ENCODE peak calls at places on chromosomes 7 and 10, in seven cellular contexts. P is ovary, C is adrenal gland, J is K562, X is A549, Z is prostate gland, Y is gastrocnemius medialis. R is an unnamed sample.

GRCh38 chr10:26869528-26869927 is 8.8 kb upstream of the ABI1 start:
- DNase-seq in P (no peak), C (no peak), J (no peak), X (no peak), Z (peak), Y (no peak), R (no peak)

GRCh38 chr10:17088118-17088806 is 41.3 kb downstream of the CUBN start:
- DNase-seq in P (no peak), C (no peak), J (no peak), X (peak), Z (no peak), Y (no peak), R (no peak)

GRCh38 chr7:148093375-148094166 is 497.0 kb upstream of the C7orf33 start:
- DNase-seq in P (no peak), C (no peak), J (no peak), X (no peak), Z (no peak), Y (no peak), R (no peak)

GRCh38 chr7:40531946-40532345 is 397.1 kb downstream of the SUGCT start:
- DNase-seq in P (no peak), C (no peak), J (no peak), X (no peak), Z (no peak), Y (no peak), R (no peak)

GRCh38 chr7:74412603-74413002 is 41.1 kb upstream of the GTF2IRD1 start:
- DNase-seq in P (no peak), C (no peak), J (peak), X (no peak), Z (no peak), Y (no peak), R (no peak)

GRCh38 chr7:144545330-144545729 is 141.8 kb upstream of the NOBOX start:
- DNase-seq in P (no peak), C (no peak), J (no peak), X (no peak), Z (no peak), Y (no peak), R (no peak)

GRCh38 chr7:87156709-87157108 is 4.5 kb downstream of the DMTF1 start:
- DNase-seq in P (no peak), C (no peak), J (no peak), X (no peak), Z (no peak), Y (no peak), R (no peak)

GRCh38 chr7:18196638-18197037 is 169.0 kb upstream of the PRPS1L1 start:
- DNase-seq in P (no peak), C (no peak), J (no peak), X (no peak), Z (no peak), Y (no peak), R (no peak)

GRCh38 chr7:77321300-77321699 is 94.8 kb downstream of the GSAP start:
- DNase-seq in P (no peak), C (no peak), J (no peak), X (no peak), Z (no peak), Y (no peak), R (no peak)

GRCh38 chr7:73712773-73713172 is 6.7 kb downstream of the STX1A start:
- DNase-seq in P (no peak), C (no peak), J (no peak), X (no peak), Z (no peak), Y (no peak), R (no peak)

GRCh38 chr7:55438765-55439525 is 73.8 kb downstream of the LANCL2 start:
- DNase-seq in P (no peak), C (peak), J (no peak), X (no peak), Z (peak), Y (peak), R (peak)

GRCh38 chr10:13993169-13993568 is 337.6 kb downstream of the FRMD4A start:
- DNase-seq in P (no peak), C (peak), J (no peak), X (no peak), Z (peak), Y (peak), R (no peak)

GRCh38 chr10:36063396-36063795 is 421.3 kb upstream of the FZD8 start:
- DNase-seq in P (no peak), C (no peak), J (no peak), X (no peak), Z (no peak), Y (no peak), R (no peak)

GRCh38 chr10:127150136-127150535 is 46.3 kb downstream of the INSYN2A start:
- DNase-seq in P (no peak), C (no peak), J (no peak), X (peak), Z (no peak), Y (no peak), R (no peak)

GRCh38 chr7:108103566-108104298 is 26.4 kb downstream of the LAMB4 start:
- DNase-seq in P (no peak), C (no peak), J (peak), X (no peak), Z (no peak), Y (no peak), R (no peak)

GRCh38 chr10:131660427-131660826 is 240.4 kb upstream of the PPP2R2D start:
- DNase-seq in P (no peak), C (no peak), J (no peak), X (no peak), Z (no peak), Y (no peak), R (no peak)

GRCh38 chr7:51430480-51431086 is 114.0 kb upstream of the COBL start:
- DNase-seq in P (peak), C (peak), J (peak), X (peak), Z (peak), Y (no peak), R (no peak)

GRCh38 chr10:64112697-64113367 is 591.6 kb downstream of the REEP3 start:
- DNase-seq in P (no peak), C (no peak), J (no peak), X (no peak), Z (no peak), Y (no peak), R (no peak)

GRCh38 chr10:132554053-132554990 is 16.7 kb downstream of the INPP5A start:
- DNase-seq in P (peak), C (no peak), J (peak), X (no peak), Z (no peak), Y (no peak), R (peak)

DNA sequence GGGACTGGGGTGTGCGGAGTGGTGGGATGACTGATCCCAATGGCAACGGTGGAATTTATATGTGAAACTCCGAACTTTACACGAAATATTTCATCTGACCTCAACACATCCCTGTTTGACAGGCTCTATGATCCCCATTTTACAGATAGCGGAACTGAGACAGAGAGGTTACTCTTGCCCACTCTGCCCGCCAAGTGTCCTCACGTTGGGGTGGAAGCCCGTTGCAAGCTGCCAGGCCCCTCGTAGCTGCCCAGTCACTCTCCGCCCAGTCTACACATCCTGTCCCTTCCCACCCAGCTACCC is 397 bp upstream of the NFE2L3 start:
- DNase-seq in P (no peak), C (no peak), J (no peak), X (no peak), Z (no peak), Y (no peak), R (no peak)
- H3K27ac ChIP-seq in P (no peak), C (no peak), J (peak), X (peak), Z (no peak), Y (no peak), R (peak)

GRCh38 chr7:149719912-149720335 is 53.5 kb downstream of the ZNF467 start:
- DNase-seq in P (no peak), C (no peak), J (peak), X (no peak), Z (no peak), Y (no peak), R (no peak)
- H3K4me3 ChIP-seq in P (no peak), C (no peak), J (peak), X (no peak), Z (no peak), Y (peak), R (no peak)

GRCh38 chr10:33484787-33485186 is 150.3 kb upstream of the NRP1 start:
- DNase-seq in P (no peak), C (no peak), J (no peak), X (no peak), Z (no peak), Y (no peak), R (no peak)

GRCh38 chr10:33481184-33481583 is 146.7 kb upstream of the NRP1 start:
- DNase-seq in P (no peak), C (no peak), J (no peak), X (no peak), Z (no peak), Y (no peak), R (no peak)

GRCh38 chr10:33483124-33483794 is 148.8 kb upstream of the NRP1 start:
- DNase-seq in P (no peak), C (no peak), J (no peak), X (no peak), Z (no peak), Y (no peak), R (no peak)

GRCh38 chr10:33487014-33487776 is 152.7 kb upstream of the NRP1 start:
- DNase-seq in P (no peak), C (no peak), J (no peak), X (no peak), Z (no peak), Y (no peak), R (no peak)

DNA sequence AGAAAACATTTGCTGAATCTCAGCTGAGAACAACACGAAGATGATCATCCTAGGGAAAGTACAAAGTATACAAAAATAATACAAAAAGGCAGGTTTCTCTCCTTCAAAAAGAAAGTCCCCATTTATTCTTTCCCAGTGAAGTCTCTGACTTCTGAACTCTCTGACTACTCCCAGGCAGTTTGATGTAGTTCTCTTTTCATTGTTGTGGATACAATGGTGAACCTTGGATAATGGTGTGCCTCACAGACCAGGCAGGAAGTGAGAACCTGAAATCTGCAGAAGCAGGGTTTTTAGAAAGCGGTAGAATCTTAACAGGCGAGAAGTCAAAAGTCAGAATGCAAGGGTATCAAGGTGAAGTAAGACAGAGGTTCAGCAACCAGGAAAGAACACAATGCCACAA is 150.8 kb upstream of the NRP1 start:
- DNase-seq in P (no peak), C (no peak), J (no peak), X (no peak), Z (no peak), Y (no peak), R (no peak)
- TF ChIP-seq POLR2A in P (no peak), C (no peak), J (no peak), X (no peak), Z (no peak), Y (no peak), R (no peak)

GRCh38 chr10:97915761-97916160 is 66.1 kb downstream of the GOLGA7B start:
- DNase-seq in P (no peak), C (no peak), J (no peak), X (no peak), Z (peak), Y (no peak), R (no peak)
- H3K27ac ChIP-seq in P (no peak), C (no peak), J (no peak), X (no peak), Z (no peak), Y (no peak), R (no peak)

DNA sequence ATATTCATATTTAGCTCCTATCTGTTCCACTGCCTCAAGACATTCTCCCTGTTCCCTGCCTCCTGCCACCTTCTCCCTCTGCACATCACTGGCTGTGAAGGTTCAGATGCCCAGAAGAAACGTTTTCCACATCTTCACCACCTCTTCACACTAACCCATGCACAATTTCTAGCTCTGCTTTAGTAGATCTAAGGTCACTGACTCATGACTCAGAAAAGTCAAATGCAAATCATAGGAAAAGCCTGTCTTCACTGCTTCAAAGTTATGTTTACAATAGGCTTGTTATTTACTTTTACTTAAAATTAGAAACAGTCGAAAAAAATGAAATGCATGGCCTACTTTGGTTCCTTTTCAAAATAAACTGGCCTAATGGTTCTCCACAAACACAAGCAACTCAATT is 2.5 kb downstream of the SCRN1 start:
- DNase-seq in P (no peak), C (no peak), J (no peak), X (peak), Z (no peak), Y (no peak), R (no peak)
- H3K4me3 ChIP-seq in P (no peak), C (no peak), J (no peak), X (peak), Z (no peak), Y (no peak), R (peak)

DNA sequence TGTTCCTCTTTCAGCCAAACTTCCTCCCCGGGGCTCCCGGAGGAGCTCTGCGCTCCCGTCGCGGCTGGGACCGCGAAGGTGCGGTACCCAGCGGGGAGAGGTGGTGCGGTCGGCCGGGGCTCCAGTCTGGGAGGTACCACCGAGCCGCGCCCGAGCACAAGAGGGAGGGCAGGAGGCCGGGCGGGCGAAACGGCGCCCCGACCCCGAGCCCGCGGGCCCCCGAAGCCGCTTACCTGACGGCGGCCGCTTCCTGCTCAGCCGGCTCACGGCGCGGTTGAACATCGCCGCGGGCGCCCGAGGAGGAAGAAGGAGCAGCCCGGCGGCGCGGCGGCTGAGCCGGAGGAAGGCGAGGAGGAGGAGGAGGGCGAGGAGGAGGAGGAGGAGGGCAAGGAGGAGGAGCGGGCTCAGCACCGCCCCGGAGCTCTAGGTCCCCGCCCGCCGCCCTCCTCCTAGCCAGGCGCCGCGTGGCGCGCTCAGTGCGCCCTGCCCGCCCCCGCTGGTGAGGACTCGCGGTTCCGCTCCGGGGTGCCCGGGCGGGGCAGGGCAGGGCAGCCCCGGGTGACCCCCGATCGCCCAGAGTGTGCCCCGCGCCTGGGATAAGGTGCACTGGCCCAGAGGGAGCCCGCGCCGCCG is at the start of gene RGS10:
- DNase-seq in P (peak), C (peak), J (peak), X (peak), Z (peak), Y (peak), R (peak)
- TF ChIP-seq POLR2A in P (peak), C (no peak), J (peak), X (peak), Z (peak), Y (peak), R (no peak)

DNA sequence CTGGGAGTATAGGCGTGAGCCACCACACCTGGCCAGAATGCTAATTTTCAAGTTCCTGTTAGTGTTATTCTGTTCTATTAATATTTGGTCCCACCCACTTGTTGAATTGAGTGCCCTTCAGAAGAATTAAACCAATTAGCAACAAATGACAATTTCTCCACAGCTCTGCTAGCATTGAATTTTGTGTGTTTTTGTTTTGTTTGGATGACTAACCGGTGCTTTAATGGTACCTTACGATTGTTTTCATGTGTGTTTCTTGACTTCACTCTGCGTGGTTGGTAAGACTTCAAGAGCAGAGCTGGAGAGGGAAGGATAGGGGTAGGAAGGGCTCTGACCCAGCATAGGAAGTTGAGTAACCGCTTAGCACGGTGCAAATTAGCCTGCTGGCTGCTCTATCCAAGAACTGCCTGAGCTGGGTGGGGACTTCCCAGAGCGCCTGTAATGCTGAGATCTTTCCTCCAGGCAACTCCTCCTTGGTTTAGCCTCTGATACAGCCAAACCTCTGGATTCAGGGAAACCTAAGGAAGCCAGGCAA is 4.6 kb downstream of the ARPC1B start:
- DNase-seq in P (no peak), C (peak), J (no peak), X (no peak), Z (no peak), Y (peak), R (peak)
- H3K27ac ChIP-seq in P (peak), C (peak), J (peak), X (peak), Z (peak), Y (peak), R (peak)

GRCh38 chr7:39464350-39465054 is 101.7 kb upstream of the YAE1 start:
- DNase-seq in P (no peak), C (no peak), J (no peak), X (no peak), Z (no peak), Y (no peak), R (no peak)
- H3K4me3 ChIP-seq in P (no peak), C (no peak), J (no peak), X (peak), Z (no peak), Y (no peak), R (no peak)

DNA sequence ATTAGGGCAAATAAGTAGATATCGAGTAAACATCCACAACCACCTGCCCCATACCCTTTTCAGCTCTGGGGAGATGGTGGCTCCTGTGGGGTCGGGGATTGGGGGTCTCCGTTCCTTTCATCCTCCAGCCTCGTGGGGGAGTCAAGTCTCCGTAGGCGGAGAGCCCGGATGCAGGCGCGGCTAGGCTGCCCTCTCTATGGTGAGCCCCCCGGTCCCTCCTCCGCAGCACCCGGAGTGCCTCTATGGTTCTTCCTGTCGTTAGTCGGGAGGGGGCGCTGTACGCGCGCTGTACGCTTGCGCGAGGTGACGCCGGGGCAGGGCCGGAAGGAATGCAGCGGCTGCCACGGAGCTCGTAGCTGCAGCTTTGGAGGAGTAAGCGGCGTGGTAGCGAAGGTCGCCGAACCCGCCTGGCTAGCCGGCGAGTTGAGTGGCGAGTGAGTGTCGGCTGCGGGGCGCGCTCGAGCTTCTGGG is 14.8 kb upstream of the MMD2 start:
- DNase-seq in P (peak), C (peak), J (peak), X (peak), Z (peak), Y (peak), R (peak)
- TF ChIP-seq POLR2A in P (peak), C (peak), J (peak), X (peak), Z (peak), Y (peak), R (no peak)